ENCODE peak calls at places on chromosome 1, in eight cellular contexts. One of them, this sample, is unnamed.
A peak's percentile ranks its signal among the peaks of the same experiment; 100 is the strongest.

GRCh38 chr1:111666828-111667227 is 47.2 kb downstream of the RAP1A start:
- DNase-seq in stimulated activated CD4-positive, alpha-beta T cell treated with anti-CD3 and anti-CD28 coated beads, Interleukin-4, amount 100 ng/mL, for 4 hours: no peak
- DNase-seq in lower leg skin: no peak
- DNase-seq in gastrocnemius medialis: peak; percentile 48
- DNase-seq in hepatic stellate cell: no peak
- DNase-seq in endodermal cell: no peak
- DNase-seq in activated T-helper 1 cell treated with anti-CD3 and anti-CD28 coated beads, Interleukin-2, amount 50 U/mL, for 16 hours: no peak
- DNase-seq in activated effector memory CD4-positive, alpha-beta T cell treated with anti-CD3 and anti-CD28 coated beads, Interleukin-2, amount 50 U/mL, for 16 hours: no peak
- DNase-seq in this sample: no peak

GRCh38 chr1:173489149-173489600 is 12.0 kb downstream of the PRDX6 start:
- DNase-seq in stimulated activated CD4-positive, alpha-beta T cell treated with anti-CD3 and anti-CD28 coated beads, Interleukin-4, amount 100 ng/mL, for 4 hours: no peak
- DNase-seq in lower leg skin: no peak
- DNase-seq in gastrocnemius medialis: no peak
- DNase-seq in hepatic stellate cell: no peak
- DNase-seq in endodermal cell: peak; percentile 57
- DNase-seq in activated T-helper 1 cell treated with anti-CD3 and anti-CD28 coated beads, Interleukin-2, amount 50 U/mL, for 16 hours: no peak
- DNase-seq in activated effector memory CD4-positive, alpha-beta T cell treated with anti-CD3 and anti-CD28 coated beads, Interleukin-2, amount 50 U/mL, for 16 hours: no peak
- DNase-seq in this sample: no peak

GRCh38 chr1:56506951-56507437 is 72.4 kb downstream of the PLPP3 start:
- DNase-seq in stimulated activated CD4-positive, alpha-beta T cell treated with anti-CD3 and anti-CD28 coated beads, Interleukin-4, amount 100 ng/mL, for 4 hours: no peak
- DNase-seq in lower leg skin: no peak
- DNase-seq in gastrocnemius medialis: no peak
- DNase-seq in hepatic stellate cell: no peak
- DNase-seq in endodermal cell: no peak
- DNase-seq in activated T-helper 1 cell treated with anti-CD3 and anti-CD28 coated beads, Interleukin-2, amount 50 U/mL, for 16 hours: no peak
- DNase-seq in activated effector memory CD4-positive, alpha-beta T cell treated with anti-CD3 and anti-CD28 coated beads, Interleukin-2, amount 50 U/mL, for 16 hours: no peak
- DNase-seq in this sample: no peak

GRCh38 chr1:234164098-234164709 is 209.1 kb upstream of the COA6 start:
- DNase-seq in stimulated activated CD4-positive, alpha-beta T cell treated with anti-CD3 and anti-CD28 coated beads, Interleukin-4, amount 100 ng/mL, for 4 hours: no peak
- DNase-seq in lower leg skin: no peak
- DNase-seq in gastrocnemius medialis: no peak
- DNase-seq in hepatic stellate cell: no peak
- DNase-seq in endodermal cell: peak; percentile 57
- DNase-seq in activated T-helper 1 cell treated with anti-CD3 and anti-CD28 coated beads, Interleukin-2, amount 50 U/mL, for 16 hours: no peak
- DNase-seq in activated effector memory CD4-positive, alpha-beta T cell treated with anti-CD3 and anti-CD28 coated beads, Interleukin-2, amount 50 U/mL, for 16 hours: no peak
- DNase-seq in this sample: no peak

GRCh38 chr1:230849451-230850194 is 18.7 kb downstream of the C1orf198 start:
- DNase-seq in stimulated activated CD4-positive, alpha-beta T cell treated with anti-CD3 and anti-CD28 coated beads, Interleukin-4, amount 100 ng/mL, for 4 hours: no peak
- DNase-seq in lower leg skin: peak; percentile 58
- DNase-seq in gastrocnemius medialis: peak; percentile 61
- DNase-seq in hepatic stellate cell: peak; percentile 85
- DNase-seq in endodermal cell: no peak
- DNase-seq in activated T-helper 1 cell treated with anti-CD3 and anti-CD28 coated beads, Interleukin-2, amount 50 U/mL, for 16 hours: no peak
- DNase-seq in activated effector memory CD4-positive, alpha-beta T cell treated with anti-CD3 and anti-CD28 coated beads, Interleukin-2, amount 50 U/mL, for 16 hours: no peak
- DNase-seq in this sample: no peak

GRCh38 chr1:165407398-165407797 is 37.5 kb downstream of the RXRG start:
- DNase-seq in stimulated activated CD4-positive, alpha-beta T cell treated with anti-CD3 and anti-CD28 coated beads, Interleukin-4, amount 100 ng/mL, for 4 hours: no peak
- DNase-seq in lower leg skin: no peak
- DNase-seq in gastrocnemius medialis: no peak
- DNase-seq in hepatic stellate cell: no peak
- DNase-seq in endodermal cell: no peak
- DNase-seq in activated T-helper 1 cell treated with anti-CD3 and anti-CD28 coated beads, Interleukin-2, amount 50 U/mL, for 16 hours: no peak
- DNase-seq in activated effector memory CD4-positive, alpha-beta T cell treated with anti-CD3 and anti-CD28 coated beads, Interleukin-2, amount 50 U/mL, for 16 hours: no peak
- DNase-seq in this sample: no peak

GRCh38 chr1:199129247-199129646 is 490.4 kb downstream of the PTPRC start:
- DNase-seq in stimulated activated CD4-positive, alpha-beta T cell treated with anti-CD3 and anti-CD28 coated beads, Interleukin-4, amount 100 ng/mL, for 4 hours: no peak
- DNase-seq in lower leg skin: no peak
- DNase-seq in gastrocnemius medialis: no peak
- DNase-seq in hepatic stellate cell: no peak
- DNase-seq in endodermal cell: no peak
- DNase-seq in activated T-helper 1 cell treated with anti-CD3 and anti-CD28 coated beads, Interleukin-2, amount 50 U/mL, for 16 hours: no peak
- DNase-seq in activated effector memory CD4-positive, alpha-beta T cell treated with anti-CD3 and anti-CD28 coated beads, Interleukin-2, amount 50 U/mL, for 16 hours: no peak
- DNase-seq in this sample: no peak

GRCh38 chr1:245965398-245965797 is 541.7 kb downstream of the SMYD3 start:
- DNase-seq in stimulated activated CD4-positive, alpha-beta T cell treated with anti-CD3 and anti-CD28 coated beads, Interleukin-4, amount 100 ng/mL, for 4 hours: no peak
- DNase-seq in lower leg skin: no peak
- DNase-seq in gastrocnemius medialis: no peak
- DNase-seq in hepatic stellate cell: no peak
- DNase-seq in endodermal cell: no peak
- DNase-seq in activated T-helper 1 cell treated with anti-CD3 and anti-CD28 coated beads, Interleukin-2, amount 50 U/mL, for 16 hours: no peak
- DNase-seq in activated effector memory CD4-positive, alpha-beta T cell treated with anti-CD3 and anti-CD28 coated beads, Interleukin-2, amount 50 U/mL, for 16 hours: no peak
- DNase-seq in this sample: no peak

GRCh38 chr1:235093013-235093618 is 35.5 kb downstream of the TOMM20 start:
- DNase-seq in stimulated activated CD4-positive, alpha-beta T cell treated with anti-CD3 and anti-CD28 coated beads, Interleukin-4, amount 100 ng/mL, for 4 hours: no peak
- DNase-seq in lower leg skin: no peak
- DNase-seq in gastrocnemius medialis: no peak
- DNase-seq in hepatic stellate cell: peak; percentile 79
- DNase-seq in endodermal cell: peak; percentile 91
- DNase-seq in activated T-helper 1 cell treated with anti-CD3 and anti-CD28 coated beads, Interleukin-2, amount 50 U/mL, for 16 hours: no peak
- DNase-seq in activated effector memory CD4-positive, alpha-beta T cell treated with anti-CD3 and anti-CD28 coated beads, Interleukin-2, amount 50 U/mL, for 16 hours: peak; percentile 53
- DNase-seq in this sample: peak; percentile 42